ENCODE peak calls at places on chromosome 10, in five cellular contexts. B is H9, C is trophoblast cell, H is neuronal stem cell, W is H1. U is an unnamed sample.

GRCh38 chr10:95330966-95331453 is 40.2 kb upstream of the PDLIM1 start:
- DNase-seq in B (no peak), H (no peak), C (no peak), W (no peak), U (no peak)

GRCh38 chr10:120455606-120456005 is 1.4 kb upstream of the PLPP4 start:
- DNase-seq in H (no peak), B (no peak), W (no peak), C (no peak), U (no peak)

GRCh38 chr10:45000138-45000763 is 472 bp upstream of the ZNF22 start:
- DNase-seq in C (peak), H (no peak), W (no peak), B (no peak), U (peak)

GRCh38 chr10:8017276-8017675 is 37.2 kb upstream of the GATA3 start:
- DNase-seq in W (no peak), C (peak), H (no peak), B (no peak), U (no peak)

GRCh38 chr10:131676971-131677421 is 223.8 kb upstream of the PPP2R2D start:
- DNase-seq in B (peak), W (peak), C (no peak), H (peak), U (no peak)

GRCh38 chr10:102804382-102804781 is 32.8 kb downstream of the CYP17A1 start:
- DNase-seq in B (no peak), C (no peak), W (no peak), H (no peak), U (no peak)

GRCh38 chr10:132169031-132169765 is 17.6 kb upstream of the DPYSL4 start:
- DNase-seq in W (no peak), C (no peak), H (no peak), B (no peak), U (no peak)

GRCh38 chr10:73717564-73717963 is 19.7 kb upstream of the AGAP5 start:
- DNase-seq in W (no peak), H (no peak), B (no peak), C (peak), U (no peak)

GRCh38 chr10:6838118-6838517 is 258.0 kb upstream of the PRKCQ start:
- DNase-seq in B (no peak), C (peak), H (no peak), W (no peak), U (peak)

GRCh38 chr10:94235470-94235869 is 127.3 kb downstream of the NOC3L start:
- DNase-seq in W (no peak), B (no peak), H (no peak), C (no peak), U (no peak)

GRCh38 chr10:4024846-4025245 is 239.8 kb upstream of the KLF6 start:
- DNase-seq in W (no peak), H (no peak), C (peak), B (no peak), U (peak)

GRCh38 chr10:90443342-90443741 is 414.5 kb downstream of the HTR7 start:
- DNase-seq in B (no peak), W (no peak), H (no peak), C (no peak), U (no peak)

GRCh38 chr10:69961168-69961863 is 91.3 kb upstream of the MACROH2A2 start:
- DNase-seq in C (peak), H (no peak), W (no peak), B (peak), U (peak)

GRCh38 chr10:118594392-118595063 is 920 bp downstream of the PRLHR start:
- DNase-seq in H (peak), B (peak), W (peak), C (peak), U (peak)

GRCh38 chr10:95573953-95574604 is 12.9 kb upstream of the SORBS1 start:
- DNase-seq in H (no peak), W (no peak), C (peak), B (no peak), U (no peak)

GRCh38 chr10:110069502-110069982 is 61.8 kb downstream of the ADD3 start:
- DNase-seq in W (no peak), C (no peak), B (no peak), H (no peak), U (peak)

DNA sequence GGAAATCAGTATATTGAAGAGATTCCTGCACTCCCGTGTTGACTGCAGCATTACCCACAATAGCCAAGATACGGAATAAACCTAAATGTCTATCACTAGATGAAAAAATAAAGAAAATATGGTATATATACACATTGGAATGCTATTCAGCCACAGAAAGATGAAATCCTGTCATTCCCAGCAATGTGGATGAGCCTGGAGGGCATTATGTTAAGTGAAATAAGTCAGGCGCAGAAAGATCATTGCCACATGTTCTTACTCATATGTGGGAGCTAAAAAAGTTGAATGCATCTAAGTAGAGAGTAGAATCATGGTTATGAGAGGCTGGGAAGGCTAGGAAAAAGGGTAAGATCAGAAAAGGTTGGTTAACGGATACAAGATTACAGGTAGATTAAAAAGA is 219.1 kb upstream of the MKI67 start:
- DNase-seq in B (no peak), C (peak), W (no peak), H (no peak), U (no peak)
- H2BK12ac ChIP-seq in B (no peak), C (no peak), W (no peak), H (no peak), U (no peak)

GRCh38 chr10:12566161-12567115 is 217.1 kb downstream of the CAMK1D start:
- DNase-seq in H (no peak), W (no peak), C (no peak), B (no peak), U (no peak)
- H2BK120ac ChIP-seq in H (no peak), W (no peak), C (no peak), B (no peak), U (no peak)

GRCh38 chr10:72539137-72539536 is 86.7 kb downstream of the MICU1 start:
- DNase-seq in H (no peak), B (no peak), W (no peak), C (no peak), U (no peak)
- H2BK12ac ChIP-seq in H (no peak), B (no peak), W (no peak), C (no peak), U (no peak)

GRCh38 chr10:106930751-106931150 is 233.8 kb downstream of the SORCS1 start:
- DNase-seq in C (no peak), B (no peak), H (no peak), W (no peak), U (no peak)
- H2BK120ac ChIP-seq in C (no peak), B (no peak), H (no peak), W (no peak), U (no peak)

GRCh38 chr10:75329190-75329745 is 72.3 kb downstream of the ZNF503 start:
- DNase-seq in H (no peak), W (no peak), B (no peak), C (no peak), U (no peak)
- H2BK12ac ChIP-seq in H (no peak), W (no peak), B (no peak), C (no peak), U (no peak)

DNA sequence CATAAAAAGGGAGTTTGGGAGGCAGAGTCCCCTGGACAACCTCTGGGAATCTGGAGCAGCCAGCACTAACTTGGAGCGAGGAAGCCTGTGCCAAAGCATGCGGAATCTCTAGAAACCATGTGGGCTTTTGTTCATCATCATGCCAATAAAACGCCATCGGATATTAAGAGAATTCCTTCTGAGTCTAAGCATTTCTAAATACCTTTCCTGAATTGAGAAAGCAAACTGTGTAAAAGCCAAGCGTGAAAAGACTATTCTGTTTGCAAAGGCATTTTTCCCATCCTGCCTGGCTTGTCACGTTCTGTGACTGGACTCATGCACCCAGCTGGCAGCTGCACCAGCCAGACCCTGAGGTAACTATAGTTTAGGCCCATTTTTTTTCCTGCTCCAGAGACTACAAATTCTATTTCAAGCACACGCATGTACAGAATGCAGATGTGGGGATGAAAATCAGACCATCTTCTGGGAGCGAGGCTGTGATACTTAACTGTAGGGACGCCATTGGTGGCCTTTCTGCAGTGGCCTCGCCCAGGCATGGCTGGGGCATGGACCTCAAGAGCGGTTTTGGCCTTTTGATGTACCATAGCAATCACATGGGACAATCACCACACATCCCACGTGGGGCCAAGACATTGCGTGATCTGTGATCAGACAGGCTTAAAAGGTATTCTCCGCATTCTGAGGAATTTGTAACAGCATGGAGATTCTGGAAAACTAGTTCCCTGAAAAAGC is 218.9 kb downstream of the KIAA1217 start:
- DNase-seq in W (no peak), B (no peak), C (peak), H (no peak), U (no peak)
- H2BK120ac ChIP-seq in W (no peak), B (no peak), C (no peak), H (no peak), U (no peak)

DNA sequence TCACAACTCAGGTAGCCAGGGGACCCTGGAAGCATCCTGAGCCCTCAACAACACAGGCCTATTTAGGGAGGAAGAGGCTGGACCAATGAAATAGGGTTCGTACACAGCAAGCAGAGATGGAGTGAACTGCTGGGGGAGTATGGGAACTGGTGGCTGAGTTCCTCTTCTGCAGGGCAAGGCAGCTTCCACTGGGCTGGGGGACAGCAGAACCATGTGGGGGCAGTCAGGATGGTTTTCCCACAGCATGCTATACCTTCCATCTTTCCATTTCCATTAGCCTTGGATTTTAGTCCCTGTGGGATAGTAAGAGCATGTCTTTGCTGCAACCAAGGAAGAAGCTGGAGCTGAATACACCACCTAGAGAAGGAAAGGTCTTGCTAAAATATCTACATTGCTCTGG is 370.6 kb downstream of the CCSER2 start:
- DNase-seq in H (no peak), W (no peak), C (no peak), B (no peak), U (no peak)
- H2BK12ac ChIP-seq in H (no peak), W (no peak), C (no peak), B (no peak), U (no peak)

DNA sequence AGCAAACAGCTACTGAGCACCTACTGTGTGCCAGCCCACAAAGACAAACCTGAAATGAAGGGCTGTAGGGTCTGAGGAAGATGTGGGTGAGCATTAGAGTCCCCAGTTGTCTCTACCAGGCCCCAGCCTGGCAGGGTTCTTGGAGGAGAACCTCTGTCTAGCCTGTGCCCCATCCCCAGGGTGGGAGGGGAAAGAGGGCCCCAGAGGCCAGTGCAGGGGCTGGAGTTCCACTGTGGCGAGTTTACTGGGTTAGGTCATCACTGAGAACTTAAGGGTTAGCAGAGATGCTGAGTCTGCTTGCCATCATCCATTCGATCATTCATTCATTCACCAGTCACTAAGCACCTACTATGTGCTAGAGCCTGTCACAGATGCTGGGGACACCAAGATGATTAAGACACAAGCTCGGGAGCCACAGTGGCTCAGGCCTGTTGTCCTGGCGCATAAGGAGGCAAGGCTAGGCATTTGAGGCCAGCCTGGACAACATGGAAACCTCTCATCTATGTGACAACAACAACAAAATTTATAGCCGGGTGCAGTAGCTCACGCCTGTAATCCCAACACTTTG is 2.6 kb downstream of the ANKRD2 start:
- DNase-seq in W (no peak), B (no peak), C (no peak), H (no peak), U (peak)
- H2BK120ac ChIP-seq in W (no peak), B (no peak), C (peak), H (no peak), U (no peak)

GRCh38 chr10:37381271-37381670 is 255.9 kb downstream of the ANKRD30A start:
- DNase-seq in W (no peak), H (no peak), B (no peak), C (no peak), U (no peak)
- H2BK12ac ChIP-seq in W (no peak), H (no peak), B (no peak), C (no peak), U (no peak)